ENCODE peak calls at places on chromosome 17, in seven cellular contexts. D is gastrocnemius medialis, L is upper lobe of right lung, R is heart left ventricle, E is astrocyte of the cerebellum, J is Peyer's patch, T is stomach. S is an unnamed sample.

GRCh38 chr17:61766520-61766919 is 96.8 kb downstream of the BRIP1 start:
- DNase-seq in J (no peak), T (no peak), E (no peak), D (no peak), R (no peak), L (no peak), S (peak; percentile 21)

GRCh38 chr17:74037320-74037719 is 166.2 kb upstream of the RPL38 start:
- DNase-seq in T (no peak), D (no peak), J (no peak), R (no peak), E (no peak), L (no peak), S (no peak)

GRCh38 chr17:18185832-18186231 is 2.2 kb downstream of the ALKBH5 start:
- DNase-seq in E (no peak), D (peak; percentile 29), R (no peak), T (no peak), L (no peak), J (no peak), S (no peak)

GRCh38 chr17:80850817-80851216 is 140.8 kb upstream of the CHMP6 start:
- DNase-seq in D (peak; percentile 13), E (no peak), T (no peak), L (no peak), J (no peak), R (no peak), S (no peak)

GRCh38 chr17:42422958-42423712 is at the start of gene CAVIN1:
- DNase-seq in E (peak; percentile 98), J (peak; percentile 93), D (peak; percentile 100), L (peak; percentile 98), T (peak; percentile 92), R (peak; percentile 99), S (peak; percentile 92)

GRCh38 chr17:28404812-28405570 is 1.0 kb downstream of the SLC46A1 start:
- DNase-seq in R (no peak), L (peak; percentile 64), D (no peak), T (peak; percentile 50), J (peak; percentile 57), E (no peak), S (no peak)

GRCh38 chr17:81492202-81492601 is 20.4 kb downstream of the ACTG1 start:
- DNase-seq in T (no peak), J (no peak), D (no peak), L (no peak), E (no peak), R (no peak), S (no peak)

GRCh38 chr17:17613708-17614114 is 22.2 kb upstream of the PEMT start:
- DNase-seq in T (peak; percentile 63), E (peak; percentile 55), R (peak; percentile 40), L (no peak), D (peak; percentile 25), J (peak; percentile 74), S (no peak)

GRCh38 chr17:36591434-36592315 is at the start of gene DHRS11:
- DNase-seq in E (no peak), L (peak; percentile 92), D (peak; percentile 77), R (peak; percentile 89), J (peak; percentile 93), T (peak; percentile 89), S (no peak)

GRCh38 chr17:6853764-6854442 is 22.4 kb upstream of the TEKT1 start:
- DNase-seq in R (no peak), E (no peak), J (no peak), T (no peak), L (no peak), D (no peak), S (no peak)
- TF ChIP-seq CTCF in R (no peak), E (peak; percentile 32), J (no peak), T (no peak), L (peak; percentile 19), D (no peak), S (no peak)

DNA sequence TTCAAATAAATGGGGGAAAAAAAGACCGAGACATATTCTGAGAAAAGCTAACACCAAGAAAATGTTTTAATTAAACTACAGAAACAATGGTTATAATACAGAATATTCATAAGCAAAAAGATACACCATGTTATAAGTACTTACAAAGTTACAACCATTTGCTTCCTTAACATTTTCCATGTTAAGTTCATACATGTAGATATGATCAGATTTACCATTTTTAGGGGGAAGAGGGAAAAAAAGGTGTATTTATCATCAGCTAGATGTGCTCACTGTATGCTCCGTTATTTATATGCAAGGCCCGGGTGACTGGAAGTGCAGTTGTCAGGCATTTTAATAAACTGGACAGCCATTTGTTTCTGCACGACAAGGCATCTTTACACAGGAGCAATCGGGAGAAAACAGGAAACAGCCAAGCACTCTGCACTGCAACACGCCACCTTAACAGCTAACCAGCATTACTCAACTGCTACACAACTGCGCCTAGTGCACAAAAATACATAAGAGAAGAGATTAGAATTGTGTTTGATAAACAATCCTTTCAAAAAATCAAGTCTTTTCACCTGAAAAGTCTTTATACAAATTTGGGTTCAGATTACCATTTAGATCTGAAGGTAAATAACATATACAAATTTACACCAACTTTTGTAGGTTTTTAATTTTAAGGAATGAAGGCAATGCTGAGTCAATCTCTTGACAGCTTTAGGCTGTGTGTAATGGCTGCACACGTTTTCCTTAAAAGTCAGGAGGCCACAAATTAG is 2.9 kb downstream of the SRSF2 start:
- DNase-seq in T (no peak), E (no peak), L (no peak), R (no peak), D (no peak), J (no peak), S (no peak)
- H3K4me3 ChIP-seq in T (peak overlapping the region; percentile 93), E (peak overlapping the region; percentile 93), L (peak overlapping the region; percentile 95), R (peak overlapping the region; percentile 74), D (peak overlapping the region; percentile 99), J (peak overlapping the region; percentile 10), S (peak overlapping the region; percentile 45)

GRCh38 chr17:50836826-50837225 is 1.4 kb downstream of the WFIKKN2 start:
- DNase-seq in L (no peak), E (no peak), D (no peak), R (no peak), J (no peak), T (no peak), S (no peak)
- TF ChIP-seq CTCF in L (no peak), E (no peak), D (no peak), R (no peak), J (no peak), T (no peak), S (no peak)

GRCh38 chr17:10123093-10123492 is 75.3 kb downstream of the GAS7 start:
- DNase-seq in J (no peak), E (no peak), L (no peak), R (peak; percentile 55), T (no peak), D (no peak), S (no peak)

GRCh38 chr17:10127819-10128375 is 70.5 kb downstream of the GAS7 start:
- DNase-seq in D (peak; percentile 77), E (peak; percentile 82), T (peak; percentile 42), L (peak; percentile 85), J (peak; percentile 76), R (peak; percentile 90), S (peak; percentile 94)

GRCh38 chr17:10126554-10127493 is 71.6 kb downstream of the GAS7 start:
- DNase-seq in D (peak; percentile 33), T (no peak), L (no peak), J (no peak), R (peak; percentile 50), E (no peak), S (no peak)

GRCh38 chr17:10121971-10122707 is 76.3 kb downstream of the GAS7 start:
- DNase-seq in D (no peak), J (no peak), T (no peak), R (peak; percentile 77), L (peak; percentile 20), E (no peak), S (no peak)

DNA sequence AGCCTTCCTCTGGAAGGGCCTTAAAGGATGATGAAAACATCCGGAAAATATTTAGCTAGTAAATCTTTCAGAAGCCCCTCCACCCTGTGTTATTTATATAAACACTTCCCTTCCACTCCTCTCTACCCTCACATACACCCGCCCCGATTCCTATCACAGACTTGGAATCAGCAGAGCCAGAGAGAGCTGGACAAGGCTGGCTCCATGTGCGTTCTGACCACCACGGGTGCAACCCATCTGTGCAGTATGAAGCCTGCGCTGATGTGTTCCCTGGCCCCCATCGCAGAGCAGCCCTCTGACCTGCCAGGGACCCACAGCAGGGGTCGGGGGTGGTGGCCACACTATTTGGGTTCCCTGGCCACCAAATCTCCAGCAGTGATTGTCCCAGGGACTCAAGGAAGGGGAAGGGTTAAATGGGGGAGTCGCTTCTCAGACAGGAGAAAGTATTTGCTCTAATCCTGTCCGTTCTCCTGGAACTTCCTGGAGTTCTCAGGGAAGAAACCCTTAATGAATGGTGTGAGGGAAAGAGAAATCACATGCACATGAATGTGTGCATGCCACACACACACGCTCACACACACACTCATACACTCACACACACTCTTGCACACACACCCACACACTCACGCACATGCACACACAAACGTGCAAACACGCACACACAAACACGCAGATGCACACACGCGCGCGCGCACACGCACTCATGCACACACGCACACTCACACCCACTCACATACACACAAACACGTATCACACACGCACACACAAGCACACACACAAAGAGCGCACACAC is 72.4 kb downstream of the GAS7 start:
- DNase-seq in R (no peak), L (peak; percentile 55), T (no peak), J (no peak), D (no peak), E (no peak), S (no peak)
- H3K4me3 ChIP-seq in R (no peak overlapping the region), L (no peak overlapping the region), T (no peak overlapping the region), J (no peak overlapping the region), D (no peak overlapping the region), E (no peak overlapping the region), S (no peak overlapping the region)

GRCh38 chr17:43467981-43468541 is 15.7 kb upstream of the DHX8 start:
- DNase-seq in T (no peak), D (peak; percentile 34), E (peak; percentile 69), J (no peak), R (no peak), L (no peak), S (peak; percentile 92)
- TF ChIP-seq CTCF in T (no peak), D (no peak), E (no peak), J (no peak), R (no peak), L (no peak), S (no peak)

DNA sequence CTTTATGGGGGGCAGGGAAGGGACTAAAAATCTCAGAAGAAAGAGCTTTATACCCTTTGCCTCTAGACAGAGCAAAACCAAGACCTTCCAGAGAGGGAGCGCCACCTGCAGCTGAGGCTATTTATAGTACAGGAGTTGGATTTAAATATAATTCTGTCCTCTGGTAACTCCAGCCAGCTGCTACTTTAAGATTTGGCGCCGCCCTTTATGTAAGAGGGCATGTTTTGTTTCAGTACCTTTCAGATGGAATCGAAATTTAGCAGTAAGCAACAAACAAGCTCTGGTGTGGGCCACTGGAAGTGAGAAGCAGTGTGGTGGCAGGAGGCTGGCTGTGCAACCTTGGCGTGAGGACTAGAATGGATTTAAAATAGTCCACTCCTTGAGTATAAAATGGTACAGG is 5.2 kb upstream of the GUCY2D start:
- DNase-seq in T (peak; percentile 73), D (peak; percentile 70), R (peak; percentile 69), J (peak; percentile 64), L (no peak), E (no peak), S (no peak)
- H3K4me3 ChIP-seq in T (no peak overlapping the region), D (no peak overlapping the region), R (no peak overlapping the region), J (no peak overlapping the region), L (no peak overlapping the region), E (no peak overlapping the region), S (no peak overlapping the region)

GRCh38 chr17:45895969-45896793 is 1.8 kb downstream of the MAPT start:
- DNase-seq in R (no peak), J (no peak), T (no peak), L (no peak), D (peak; percentile 34), E (no peak), S (no peak)
- TF ChIP-seq CTCF in R (no peak), J (no peak), T (no peak), L (no peak), D (no peak), E (no peak), S (no peak)

S was measured in AG04449.